ENCODE peak calls at places on chromosome 3, in ten cellular contexts. One of them, this sample, is unnamed.

GRCh38 chr3:126926684-126927404 is 56.1 kb upstream of the PLXNA1 start:
- DNase-seq in CD4-positive, alpha-beta T cell: no peak
- DNase-seq in cardiac fibroblast: peak
- DNase-seq in GM13977: no peak
- DNase-seq in Calu3: no peak
- DNase-seq in GM20000: no peak
- DNase-seq in chondrocyte: no peak
- DNase-seq in uterus: peak
- DNase-seq in WTC11: no peak
- DNase-seq in BJ: peak
- DNase-seq in this sample: no peak

GRCh38 chr3:122421101-122421500 is 5.2 kb upstream of the WDR5B start:
- DNase-seq in GM13977: no peak
- DNase-seq in cardiac fibroblast: no peak
- DNase-seq in WTC11: no peak
- DNase-seq in GM20000: no peak
- DNase-seq in BJ: no peak
- DNase-seq in Calu3: no peak
- DNase-seq in chondrocyte: no peak
- DNase-seq in uterus: no peak
- DNase-seq in CD4-positive, alpha-beta T cell: no peak
- DNase-seq in this sample: no peak

GRCh38 chr3:14397531-14397930 is 4.9 kb upstream of the SLC6A6 start:
- DNase-seq in uterus: no peak
- DNase-seq in GM20000: peak
- DNase-seq in chondrocyte: no peak
- DNase-seq in GM13977: no peak
- DNase-seq in Calu3: no peak
- DNase-seq in CD4-positive, alpha-beta T cell: no peak
- DNase-seq in cardiac fibroblast: no peak
- DNase-seq in BJ: no peak
- DNase-seq in WTC11: no peak
- DNase-seq in this sample: no peak

GRCh38 chr3:60917136-60917535 is 334.1 kb downstream of the FHIT start:
- DNase-seq in GM13977: no peak
- DNase-seq in WTC11: no peak
- DNase-seq in Calu3: no peak
- DNase-seq in GM20000: no peak
- DNase-seq in cardiac fibroblast: no peak
- DNase-seq in BJ: no peak
- DNase-seq in CD4-positive, alpha-beta T cell: no peak
- DNase-seq in chondrocyte: no peak
- DNase-seq in uterus: no peak
- DNase-seq in this sample: no peak

GRCh38 chr3:176160997-176161396 is 1036.3 kb downstream of the TBL1XR1 start:
- DNase-seq in cardiac fibroblast: no peak
- DNase-seq in CD4-positive, alpha-beta T cell: no peak
- DNase-seq in BJ: no peak
- DNase-seq in uterus: no peak
- DNase-seq in WTC11: no peak
- DNase-seq in Calu3: no peak
- DNase-seq in GM20000: no peak
- DNase-seq in chondrocyte: no peak
- DNase-seq in GM13977: no peak
- DNase-seq in this sample: no peak

GRCh38 chr3:127857270-127857801 is 35.0 kb upstream of the MGLL start:
- DNase-seq in WTC11: no peak
- DNase-seq in chondrocyte: no peak
- DNase-seq in cardiac fibroblast: peak
- DNase-seq in GM13977: peak
- DNase-seq in GM20000: peak
- DNase-seq in Calu3: no peak
- DNase-seq in BJ: no peak
- DNase-seq in uterus: no peak
- DNase-seq in CD4-positive, alpha-beta T cell: no peak
- DNase-seq in this sample: no peak

GRCh38 chr3:15860014-15860934 is 62.5 kb upstream of the ANKRD28 start:
- DNase-seq in cardiac fibroblast: peak
- DNase-seq in GM13977: peak
- DNase-seq in CD4-positive, alpha-beta T cell: no peak
- DNase-seq in uterus: peak
- DNase-seq in GM20000: peak
- DNase-seq in WTC11: peak
- DNase-seq in chondrocyte: no peak
- DNase-seq in Calu3: peak
- DNase-seq in BJ: no peak
- DNase-seq in this sample: peak

GRCh38 chr3:85151555-85151954 is 192.8 kb downstream of the CADM2 start:
- DNase-seq in WTC11: no peak
- DNase-seq in cardiac fibroblast: no peak
- DNase-seq in GM13977: no peak
- DNase-seq in chondrocyte: no peak
- DNase-seq in BJ: no peak
- DNase-seq in Calu3: no peak
- DNase-seq in uterus: no peak
- DNase-seq in CD4-positive, alpha-beta T cell: no peak
- DNase-seq in GM20000: no peak
- DNase-seq in this sample: no peak

GRCh38 chr3:171204942-171205341 is 178.4 kb upstream of the SLC2A2 start:
- DNase-seq in GM20000: no peak
- DNase-seq in WTC11: no peak
- DNase-seq in Calu3: no peak
- DNase-seq in BJ: no peak
- DNase-seq in chondrocyte: no peak
- DNase-seq in CD4-positive, alpha-beta T cell: no peak
- DNase-seq in uterus: no peak
- DNase-seq in cardiac fibroblast: peak
- DNase-seq in GM13977: no peak
- DNase-seq in this sample: no peak

GRCh38 chr3:23232016-23232415 is 28.9 kb downstream of the UBE2E2 start:
- DNase-seq in uterus: no peak
- DNase-seq in GM20000: no peak
- DNase-seq in cardiac fibroblast: peak
- DNase-seq in WTC11: no peak
- DNase-seq in CD4-positive, alpha-beta T cell: no peak
- DNase-seq in Calu3: no peak
- DNase-seq in chondrocyte: no peak
- DNase-seq in BJ: no peak
- DNase-seq in GM13977: no peak
- DNase-seq in this sample: no peak

GRCh38 chr3:112814256-112814655 is 32.4 kb downstream of the CD200R1L start:
- DNase-seq in GM13977: no peak
- DNase-seq in CD4-positive, alpha-beta T cell: no peak
- DNase-seq in BJ: peak
- DNase-seq in GM20000: no peak
- DNase-seq in chondrocyte: no peak
- DNase-seq in Calu3: no peak
- DNase-seq in uterus: no peak
- DNase-seq in cardiac fibroblast: peak
- DNase-seq in WTC11: no peak
- DNase-seq in this sample: no peak
- TF ChIP-seq CTCF in GM13977: peak
- TF ChIP-seq CTCF in CD4-positive, alpha-beta T cell: peak
- TF ChIP-seq CTCF in BJ: peak
- TF ChIP-seq CTCF in GM20000: no peak
- TF ChIP-seq CTCF in chondrocyte: peak
- TF ChIP-seq CTCF in Calu3: no peak
- TF ChIP-seq CTCF in uterus: peak
- TF ChIP-seq CTCF in cardiac fibroblast: peak
- TF ChIP-seq CTCF in WTC11: no peak
- TF ChIP-seq CTCF in this sample: peak

GRCh38 chr3:47669026-47669749 is 90.5 kb upstream of the CSPG5 start:
- DNase-seq in GM20000: no peak
- DNase-seq in CD4-positive, alpha-beta T cell: no peak
- DNase-seq in Calu3: no peak
- DNase-seq in chondrocyte: no peak
- DNase-seq in BJ: no peak
- DNase-seq in WTC11: no peak
- DNase-seq in cardiac fibroblast: peak
- DNase-seq in uterus: no peak
- DNase-seq in GM13977: no peak
- DNase-seq in this sample: no peak

GRCh38 chr3:47661121-47661752 is 82.6 kb upstream of the CSPG5 start:
- DNase-seq in CD4-positive, alpha-beta T cell: no peak
- DNase-seq in uterus: peak
- DNase-seq in WTC11: no peak
- DNase-seq in GM20000: no peak
- DNase-seq in cardiac fibroblast: peak
- DNase-seq in BJ: peak
- DNase-seq in Calu3: peak
- DNase-seq in chondrocyte: no peak
- DNase-seq in GM13977: no peak
- DNase-seq in this sample: no peak

GRCh38 chr3:47663630-47664240 is 85.1 kb upstream of the CSPG5 start:
- DNase-seq in cardiac fibroblast: no peak
- DNase-seq in WTC11: no peak
- DNase-seq in BJ: no peak
- DNase-seq in CD4-positive, alpha-beta T cell: no peak
- DNase-seq in GM20000: no peak
- DNase-seq in GM13977: no peak
- DNase-seq in uterus: no peak
- DNase-seq in Calu3: no peak
- DNase-seq in chondrocyte: no peak
- DNase-seq in this sample: no peak

GRCh38 chr3:47666118-47666517 is 87.5 kb upstream of the CSPG5 start:
- DNase-seq in CD4-positive, alpha-beta T cell: no peak
- DNase-seq in Calu3: no peak
- DNase-seq in BJ: no peak
- DNase-seq in GM13977: no peak
- DNase-seq in cardiac fibroblast: no peak
- DNase-seq in GM20000: no peak
- DNase-seq in uterus: no peak
- DNase-seq in chondrocyte: no peak
- DNase-seq in WTC11: no peak
- DNase-seq in this sample: no peak

GRCh38 chr3:47664519-47664918 is 85.9 kb upstream of the CSPG5 start:
- DNase-seq in CD4-positive, alpha-beta T cell: no peak
- DNase-seq in BJ: no peak
- DNase-seq in uterus: no peak
- DNase-seq in chondrocyte: no peak
- DNase-seq in WTC11: no peak
- DNase-seq in Calu3: no peak
- DNase-seq in cardiac fibroblast: peak
- DNase-seq in GM13977: no peak
- DNase-seq in GM20000: no peak
- DNase-seq in this sample: no peak
- TF ChIP-seq CTCF in CD4-positive, alpha-beta T cell: no peak
- TF ChIP-seq CTCF in BJ: peak
- TF ChIP-seq CTCF in uterus: no peak
- TF ChIP-seq CTCF in chondrocyte: peak
- TF ChIP-seq CTCF in WTC11: no peak
- TF ChIP-seq CTCF in Calu3: peak
- TF ChIP-seq CTCF in cardiac fibroblast: peak
- TF ChIP-seq CTCF in GM13977: peak
- TF ChIP-seq CTCF in GM20000: no peak
- TF ChIP-seq CTCF in this sample: peak

GRCh38 chr3:99845999-99846398 is 28.3 kb downstream of the CMSS1 start:
- DNase-seq in cardiac fibroblast: no peak
- DNase-seq in uterus: no peak
- DNase-seq in chondrocyte: no peak
- DNase-seq in Calu3: no peak
- DNase-seq in BJ: no peak
- DNase-seq in GM20000: no peak
- DNase-seq in CD4-positive, alpha-beta T cell: no peak
- DNase-seq in WTC11: no peak
- DNase-seq in GM13977: no peak
- DNase-seq in this sample: no peak

GRCh38 chr3:99845335-99845734 is 27.7 kb downstream of the CMSS1 start:
- DNase-seq in WTC11: no peak
- DNase-seq in GM20000: no peak
- DNase-seq in uterus: no peak
- DNase-seq in CD4-positive, alpha-beta T cell: no peak
- DNase-seq in BJ: no peak
- DNase-seq in cardiac fibroblast: no peak
- DNase-seq in chondrocyte: no peak
- DNase-seq in Calu3: no peak
- DNase-seq in GM13977: no peak
- DNase-seq in this sample: no peak

GRCh38 chr3:99843590-99844260 is 26.1 kb downstream of the CMSS1 start:
- DNase-seq in GM13977: no peak
- DNase-seq in uterus: no peak
- DNase-seq in Calu3: no peak
- DNase-seq in chondrocyte: no peak
- DNase-seq in BJ: no peak
- DNase-seq in GM20000: no peak
- DNase-seq in CD4-positive, alpha-beta T cell: no peak
- DNase-seq in WTC11: no peak
- DNase-seq in cardiac fibroblast: peak
- DNase-seq in this sample: no peak

GRCh38 chr3:99839613-99840012 is 22.0 kb downstream of the CMSS1 start:
- DNase-seq in cardiac fibroblast: no peak
- DNase-seq in WTC11: no peak
- DNase-seq in chondrocyte: no peak
- DNase-seq in Calu3: no peak
- DNase-seq in GM13977: no peak
- DNase-seq in uterus: no peak
- DNase-seq in GM20000: no peak
- DNase-seq in CD4-positive, alpha-beta T cell: no peak
- DNase-seq in BJ: no peak
- DNase-seq in this sample: no peak

DNA sequence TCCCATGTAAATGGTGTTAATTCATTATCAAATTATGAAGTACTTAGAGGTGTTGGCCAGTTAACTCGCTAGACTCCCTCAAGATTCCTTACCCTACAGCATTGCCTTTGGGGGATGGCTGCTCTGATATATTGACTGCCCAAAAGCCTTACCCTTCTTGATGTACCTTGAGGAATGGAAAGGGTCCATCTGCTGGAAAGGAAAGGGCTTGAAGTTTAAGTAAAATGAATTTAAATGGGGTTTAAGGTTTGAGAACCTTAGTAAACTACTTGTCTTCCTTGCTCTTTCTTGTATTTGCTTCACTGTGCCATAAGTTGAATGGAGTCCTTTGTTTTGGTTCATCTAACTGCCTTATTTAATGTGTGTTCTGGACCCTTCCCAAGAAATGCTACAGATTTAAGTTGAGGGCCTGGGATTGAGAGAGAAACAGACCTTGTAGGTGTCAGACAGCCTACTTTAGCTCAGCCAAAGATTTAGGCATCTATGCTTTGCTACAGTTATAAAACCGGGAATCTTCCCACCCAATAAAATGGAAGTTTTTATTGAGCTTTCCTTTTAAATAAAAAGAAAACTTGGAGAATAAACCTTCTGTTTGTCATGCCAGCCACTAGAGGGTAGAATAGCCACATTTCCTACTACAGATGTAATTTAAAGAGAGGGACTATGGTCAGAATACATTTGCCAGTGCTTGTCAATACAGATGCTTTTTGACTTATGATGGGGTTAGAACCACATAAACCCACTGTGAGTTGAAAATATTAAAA is 25.3 kb downstream of the CMSS1 start:
- DNase-seq in GM13977: no peak
- DNase-seq in CD4-positive, alpha-beta T cell: no peak
- DNase-seq in BJ: no peak
- DNase-seq in chondrocyte: no peak
- DNase-seq in Calu3: no peak
- DNase-seq in uterus: no peak
- DNase-seq in WTC11: no peak
- DNase-seq in GM20000: peak
- DNase-seq in cardiac fibroblast: peak
- DNase-seq in this sample: no peak
- TF ChIP-seq CTCF in GM13977: peak
- TF ChIP-seq CTCF in CD4-positive, alpha-beta T cell: no peak
- TF ChIP-seq CTCF in BJ: peak
- TF ChIP-seq CTCF in chondrocyte: peak
- TF ChIP-seq CTCF in Calu3: peak
- TF ChIP-seq CTCF in uterus: peak
- TF ChIP-seq CTCF in WTC11: peak
- TF ChIP-seq CTCF in GM20000: no peak
- TF ChIP-seq CTCF in cardiac fibroblast: peak
- TF ChIP-seq CTCF in this sample: peak

GRCh38 chr3:62926494-62926893 is 51.3 kb upstream of the CADPS start:
- DNase-seq in chondrocyte: no peak
- DNase-seq in uterus: no peak
- DNase-seq in BJ: no peak
- DNase-seq in WTC11: peak
- DNase-seq in cardiac fibroblast: no peak
- DNase-seq in GM20000: no peak
- DNase-seq in GM13977: no peak
- DNase-seq in CD4-positive, alpha-beta T cell: no peak
- DNase-seq in Calu3: no peak
- DNase-seq in this sample: no peak
- TF ChIP-seq CTCF in chondrocyte: no peak
- TF ChIP-seq CTCF in uterus: no peak
- TF ChIP-seq CTCF in BJ: no peak
- TF ChIP-seq CTCF in WTC11: no peak
- TF ChIP-seq CTCF in cardiac fibroblast: no peak
- TF ChIP-seq CTCF in GM20000: no peak
- TF ChIP-seq CTCF in GM13977: no peak
- TF ChIP-seq CTCF in CD4-positive, alpha-beta T cell: no peak
- TF ChIP-seq CTCF in Calu3: no peak
- TF ChIP-seq CTCF in this sample: peak